ENCODE peak calls at places on chromosomes 12 and 14, in ten cellular contexts. Y, P, D, B, X, A, S, T, Q and N are unnamed samples.

GRCh38 chr12:106345739-106346138 is 11.8 kb upstream of the POLR3B start:
- DNase-seq in X (peak), B (peak), A (peak), Q (no peak), Y (peak), T (no peak), P (peak), D (peak), S (no peak), N (no peak)

GRCh38 chr14:25220514-25220913 is 170.6 kb upstream of the STXBP6 start:
- DNase-seq in Q (no peak), P (no peak), Y (no peak), A (no peak), D (no peak), X (no peak), B (no peak), S (no peak), T (no peak), N (no peak)

GRCh38 chr14:93081875-93082570 is 33.7 kb downstream of the ITPK1 start:
- DNase-seq in S (no peak), Q (peak), D (no peak), A (no peak), Y (no peak), T (no peak), B (no peak), P (no peak), X (no peak), N (no peak)

GRCh38 chr12:6614513-6615177 is 7.5 kb upstream of the CHD4 start:
- DNase-seq in S (no peak), A (peak), X (no peak), P (no peak), B (no peak), T (no peak), D (no peak), Y (no peak), Q (no peak), N (no peak)

GRCh38 chr14:39241637-39242036 is 7.9 kb downstream of the MIA2 start:
- DNase-seq in D (no peak), Y (no peak), A (no peak), B (no peak), Q (no peak), P (no peak), X (no peak), T (no peak), S (no peak), N (no peak)

GRCh38 chr14:24848427-24848826 is 201.5 kb downstream of the STXBP6 start:
- DNase-seq in P (no peak), X (no peak), D (peak), B (no peak), Q (no peak), A (peak), Y (peak), S (no peak), T (no peak), N (peak)

GRCh38 chr12:118359541-118359915 is 13.2 kb downstream of the TAOK3 start:
- DNase-seq in D (no peak), S (no peak), Q (no peak), Y (no peak), P (no peak), B (no peak), A (no peak), X (no peak), T (no peak), N (no peak)

GRCh38 chr14:64510127-64510808 is 5.7 kb downstream of the ZBTB1 start:
- DNase-seq in Q (no peak), Y (no peak), X (no peak), S (no peak), P (no peak), B (no peak), A (no peak), T (no peak), D (no peak), N (no peak)

GRCh38 chr12:68746572-68747180 is 700 bp downstream of the SLC35E3 start:
- DNase-seq in A (peak), X (peak), Q (peak), D (peak), Y (peak), P (no peak), S (peak), B (peak), T (peak), N (peak)

GRCh38 chr12:125136702-125137101 is 71.5 kb downstream of the AACS start:
- DNase-seq in Q (no peak), Y (no peak), X (no peak), P (no peak), B (no peak), A (no peak), S (peak), D (no peak), T (no peak), N (no peak)

GRCh38 chr12:57759360-57759980 is 4.6 kb downstream of the MARCHF9 start:
- DNase-seq in T (no peak), P (no peak), A (no peak), Q (no peak), X (peak), B (no peak), D (no peak), S (no peak), Y (no peak), N (no peak)

GRCh38 chr12:123105427-123105826 is 45.5 kb downstream of the PITPNM2 start:
- DNase-seq in Q (no peak), A (no peak), P (no peak), S (no peak), X (no peak), Y (no peak), B (no peak), T (no peak), D (no peak), N (no peak)
- H3K4me3 ChIP-seq in Q (no peak), A (no peak), P (no peak), S (no peak), X (no peak), Y (no peak), B (no peak), T (no peak), D (no peak), N (no peak)

GRCh38 chr12:103887738-103888137 is 42.5 kb upstream of the HSP90B1 start:
- DNase-seq in B (no peak), S (no peak), X (no peak), D (no peak), T (no peak), Q (no peak), P (no peak), A (no peak), Y (no peak), N (no peak)

GRCh38 chr12:103882861-103883596 is 42.0 kb upstream of the NT5DC3 start:
- DNase-seq in P (no peak), B (no peak), S (no peak), Y (no peak), D (no peak), Q (no peak), A (no peak), T (no peak), X (no peak), N (no peak)

GRCh38 chr12:103886398-103886797 is 43.8 kb upstream of the HSP90B1 start:
- DNase-seq in S (no peak), P (no peak), Y (no peak), B (no peak), Q (no peak), T (no peak), A (no peak), D (no peak), X (no peak), N (no peak)

GRCh38 chr12:103881261-103881660 is 40.2 kb upstream of the NT5DC3 start:
- DNase-seq in Y (no peak), B (no peak), A (no peak), T (no peak), D (no peak), S (no peak), Q (no peak), P (no peak), X (no peak), N (no peak)

DNA sequence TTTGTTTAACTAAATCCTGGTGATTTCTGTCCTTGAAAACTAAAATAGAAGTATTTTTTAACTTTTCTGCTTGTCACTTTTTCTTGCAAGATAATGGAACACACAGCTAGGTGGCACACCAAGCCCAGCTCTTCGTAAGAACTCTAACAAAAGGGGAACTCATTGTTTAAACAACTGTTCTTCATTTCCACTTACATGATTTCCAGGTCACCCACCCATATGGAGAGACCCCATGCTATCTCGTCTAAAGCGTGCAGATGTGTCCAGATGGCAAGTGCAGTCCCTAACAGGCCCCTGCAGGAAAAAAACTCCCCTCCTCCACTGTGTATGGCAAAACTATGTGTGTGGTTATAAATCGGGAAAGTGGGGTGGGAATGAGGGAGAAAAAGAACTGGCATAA is 43.3 kb upstream of the NT5DC3 start:
- DNase-seq in X (peak), D (peak), B (peak), Y (peak), S (no peak), T (peak), Q (no peak), P (no peak), A (peak), N (peak)
- TF ChIP-seq CTCF in X (peak), D (peak), B (peak), Y (peak), S (no peak), T (peak), Q (peak), P (peak), A (peak), N (peak)

GRCh38 chr12:131053567-131053966 is 99.9 kb downstream of the ADGRD1 start:
- DNase-seq in P (no peak), S (no peak), Y (no peak), X (no peak), T (no peak), D (no peak), B (no peak), Q (no peak), A (no peak), N (no peak)

GRCh38 chr12:131052891-131053290 is 99.2 kb downstream of the ADGRD1 start:
- DNase-seq in B (no peak), Q (no peak), A (no peak), P (no peak), D (no peak), Y (no peak), X (no peak), T (no peak), S (no peak), N (no peak)

GRCh38 chr12:131055093-131055465 is 101.4 kb downstream of the ADGRD1 start:
- DNase-seq in T (no peak), D (no peak), Y (no peak), B (no peak), X (no peak), Q (peak), P (no peak), S (no peak), A (no peak), N (no peak)

GRCh38 chr12:131055596-131056233 is 102.0 kb downstream of the ADGRD1 start:
- DNase-seq in A (no peak), B (no peak), T (no peak), P (no peak), X (no peak), Q (no peak), S (no peak), Y (no peak), D (no peak), N (no peak)

GRCh38 chr12:131054345-131055092 is 100.8 kb downstream of the ADGRD1 start:
- DNase-seq in A (no peak), P (no peak), X (no peak), D (no peak), B (no peak), Q (peak), Y (no peak), T (no peak), S (no peak), N (no peak)
- H3K4me3 ChIP-seq in A (no peak), P (no peak), X (no peak), D (no peak), B (no peak), Q (no peak), Y (no peak), T (no peak), S (no peak), N (no peak)

GRCh38 chr14:75591331-75591946 is 13.0 kb downstream of the FLVCR2 start:
- DNase-seq in A (no peak), Y (no peak), B (no peak), S (no peak), P (no peak), Q (no peak), T (no peak), D (no peak), X (no peak), N (no peak)
- TF ChIP-seq CTCF in A (no peak), Y (peak), B (no peak), S (no peak), P (peak), Q (no peak), T (no peak), D (no peak), X (no peak), N (no peak)

DNA sequence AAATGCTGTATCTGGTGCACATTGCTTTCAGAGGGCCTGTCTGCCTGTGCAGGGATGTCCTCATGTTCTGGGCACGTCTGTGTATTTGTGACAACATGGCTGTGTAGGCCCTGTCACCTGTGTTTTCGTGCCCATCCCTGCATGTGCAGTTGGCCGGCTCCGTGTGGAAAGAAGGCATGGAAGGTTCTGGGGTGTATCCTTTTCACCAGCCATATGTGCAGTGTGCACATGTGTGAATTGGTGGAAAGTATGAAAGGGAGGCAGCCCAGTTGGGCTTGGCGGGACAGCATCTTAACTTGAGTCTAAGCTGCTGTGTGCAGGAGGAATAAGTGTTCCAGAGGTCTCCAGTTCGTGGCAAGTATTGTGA is 645 bp downstream of the TSPAN11 start:
- DNase-seq in X (no peak), S (no peak), B (no peak), Q (peak), T (no peak), A (no peak), D (no peak), P (no peak), Y (no peak), N (no peak)
- H3K4me3 ChIP-seq in X (no peak), S (peak), B (no peak), Q (no peak), T (no peak), A (no peak), D (peak), P (no peak), Y (no peak), N (no peak)

DNA sequence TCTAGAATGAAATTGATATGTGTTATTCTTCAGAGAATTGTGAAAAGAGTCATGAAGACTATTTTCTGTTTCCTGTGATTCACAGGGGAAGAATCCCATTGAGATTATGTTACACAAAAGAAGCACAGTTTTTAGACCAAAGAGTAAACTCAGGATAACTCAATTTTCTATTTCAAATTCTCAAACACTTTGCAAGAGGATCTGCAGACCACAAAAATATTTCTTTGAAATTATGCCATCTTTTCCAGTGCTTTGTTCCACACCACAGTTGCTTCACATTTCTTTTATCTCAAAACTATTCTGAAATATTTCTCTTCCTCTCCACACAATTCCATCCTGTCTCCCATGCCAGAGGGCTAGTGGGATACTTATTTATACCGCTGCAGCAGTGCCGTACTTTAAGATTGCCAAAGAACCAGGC is 188.9 kb upstream of the FOXG1 start:
- DNase-seq in S (no peak), A (peak), D (peak), Y (peak), B (no peak), Q (no peak), T (no peak), X (no peak), P (no peak), N (no peak)
- TF ChIP-seq CTCF in S (no peak), A (no peak), D (no peak), Y (no peak), B (no peak), Q (no peak), T (no peak), X (no peak), P (no peak), N (no peak)

DNA sequence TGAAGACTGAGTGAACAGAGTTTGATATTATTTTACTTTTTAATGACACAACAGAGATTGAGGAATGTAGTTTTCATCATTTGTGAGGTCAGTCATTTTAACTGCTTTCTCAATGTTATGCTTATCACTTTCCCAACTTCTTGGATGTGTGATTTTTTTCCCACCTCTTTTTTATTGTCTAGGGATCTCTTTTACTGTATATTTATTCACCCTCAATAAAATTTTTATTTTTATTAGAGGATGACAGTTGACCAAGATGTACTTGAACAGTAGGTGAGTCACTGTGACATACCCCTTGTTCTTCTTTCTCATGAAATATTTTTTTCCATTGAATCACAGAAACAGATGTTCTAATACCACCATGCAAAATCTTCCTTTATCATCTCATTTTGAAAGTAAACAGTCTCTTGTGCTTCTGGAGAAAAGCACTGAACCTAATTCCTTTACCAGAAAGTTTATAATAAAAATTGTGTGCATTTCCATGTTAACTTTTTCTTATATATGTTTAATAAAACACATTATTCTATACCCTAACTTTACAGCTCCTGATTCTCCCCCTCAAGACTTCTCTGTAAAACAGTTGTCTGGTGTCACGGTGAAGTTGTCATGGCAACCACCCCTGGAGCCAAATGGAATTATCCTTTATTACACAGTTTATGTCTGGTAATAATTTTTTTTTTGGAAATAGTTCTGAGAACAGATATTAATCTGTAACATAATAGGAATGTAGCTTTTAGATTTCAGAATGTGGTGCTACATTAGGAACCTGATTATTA is 65.9 kb downstream of the PTPRQ start:
- DNase-seq in B (no peak), A (peak), X (no peak), P (no peak), Q (no peak), S (no peak), D (peak), T (peak), Y (peak), N (peak)
- H3K4me3 ChIP-seq in B (no peak), A (no peak), X (no peak), P (no peak), Q (no peak), S (no peak), D (no peak), T (no peak), Y (no peak), N (no peak)

DNA sequence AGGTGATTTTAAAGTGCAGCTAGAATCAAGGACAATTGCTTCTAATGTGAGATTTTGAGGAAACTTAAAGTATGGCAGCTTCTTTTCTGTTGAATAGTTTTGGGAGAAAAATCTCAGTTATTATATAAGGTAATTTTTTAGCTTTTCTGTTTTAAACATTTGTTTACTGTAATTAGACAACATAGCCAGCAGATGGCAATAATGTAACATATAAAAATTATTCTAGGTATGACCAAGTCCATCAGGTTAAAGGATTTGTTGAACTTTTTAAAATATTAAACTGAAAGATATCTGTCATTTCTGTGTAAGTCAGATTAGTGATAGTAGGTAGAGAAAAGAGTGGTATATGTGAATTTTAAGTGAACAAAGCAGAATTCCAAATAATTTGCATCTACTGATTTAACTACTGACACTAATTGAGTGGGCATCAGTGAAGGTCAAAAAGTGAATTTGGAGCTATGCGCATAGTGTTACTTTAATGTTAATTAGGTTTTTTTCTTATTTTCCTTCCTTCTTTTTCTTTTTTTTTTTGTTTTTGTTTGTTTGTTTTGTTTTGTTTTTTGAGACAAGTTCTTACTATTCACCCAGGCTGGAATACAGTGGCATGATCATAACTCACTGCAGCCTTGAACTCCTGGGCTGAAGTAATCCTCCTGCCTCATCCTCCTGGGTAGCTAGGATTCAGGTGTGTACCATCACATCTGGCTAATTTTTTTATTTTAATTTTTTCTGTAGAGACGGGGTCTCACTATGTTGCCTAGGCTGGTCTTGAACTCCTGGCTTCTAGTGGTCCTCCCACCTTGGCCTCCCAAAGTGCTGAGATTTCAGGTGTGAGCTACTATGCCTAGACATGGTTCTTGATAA is 18.6 kb downstream of the PRORP start:
- DNase-seq in T (no peak), D (no peak), S (no peak), A (peak), X (no peak), Y (peak), B (no peak), Q (no peak), P (no peak), N (no peak)
- TF ChIP-seq CTCF in T (peak), D (no peak), S (peak), A (no peak), X (no peak), Y (peak), B (no peak), Q (peak), P (peak), N (no peak)

DNA sequence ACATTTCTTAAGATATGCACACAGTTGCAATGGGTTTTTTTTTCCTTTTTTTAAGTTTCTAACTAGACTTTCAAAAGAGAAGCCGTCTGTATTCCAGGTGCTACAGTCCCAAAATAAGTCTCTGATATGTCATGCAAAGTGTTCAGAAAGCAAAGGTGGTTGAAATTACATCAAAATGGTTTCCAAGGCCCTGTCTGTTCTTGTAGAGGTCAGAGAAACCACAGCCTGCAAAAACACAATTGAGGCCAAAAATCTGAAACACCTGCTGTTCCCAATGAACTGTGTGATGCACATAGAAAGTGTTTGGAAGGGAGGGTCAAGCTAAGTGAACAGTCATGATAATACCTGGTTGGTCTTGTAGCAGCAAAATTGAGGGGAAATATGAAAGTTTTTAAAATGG is 91.0 kb downstream of the VRK1 start:
- DNase-seq in Q (no peak), B (no peak), X (no peak), Y (no peak), D (no peak), A (no peak), S (no peak), T (no peak), P (no peak), N (no peak)
- H3K4me3 ChIP-seq in Q (no peak), B (no peak), X (no peak), Y (no peak), D (no peak), A (no peak), S (no peak), T (no peak), P (no peak), N (no peak)